ENCODE peak calls at places on chromosomes 4 and X, in five cellular contexts. K is tibial nerve, G is tibial artery, I is heart left ventricle, H is mucosa of descending colon. E is an unnamed sample. For H3K4me1, the result is how much of the 10 kb centered on the place peaks cover.

GRCh38 chr4:63937961-63938360 is 471.3 kb downstream of the TECRL start:
- DNase-seq in I (peak), H (peak), G (no peak), K (no peak), E (no peak)

GRCh38 chr4:3330682-3331081 is 37.9 kb downstream of the RGS12 start:
- DNase-seq in G (no peak), K (no peak), H (no peak), I (no peak), E (no peak)

GRCh38 chr4:125679989-125680388 is 365.2 kb downstream of the FAT4 start:
- DNase-seq in I (no peak), G (no peak), K (no peak), H (no peak), E (no peak)

GRCh38 chr4:110197421-110198398 is 705 bp downstream of the ELOVL6 start:
- DNase-seq in I (peak), K (peak), H (peak), G (peak), E (peak)

GRCh38 chr4:140373328-140374129 is at the start of gene SCOC:
- DNase-seq in G (peak), H (peak), I (peak), K (peak), E (peak)

GRCh38 chrX:19579485-19579884 is 64.2 kb upstream of the MAP3K15 start:
- DNase-seq in G (no peak), I (no peak), H (no peak), K (no peak), E (no peak)

GRCh38 chrX:119981286-119982070 is 37.9 kb upstream of the NKAP start:
- DNase-seq in G (no peak), K (no peak), H (peak), I (no peak), E (peak)

GRCh38 chr4:7650606-7651400 is 216.1 kb upstream of the PSAPL1 start:
- DNase-seq in I (no peak), H (no peak), G (peak), K (peak), E (no peak)

GRCh38 chr4:37244583-37245390 is at the start of gene NWD2:
- DNase-seq in G (no peak), K (no peak), H (peak), I (no peak), E (peak)

GRCh38 chrX:107902721-107903120 is 77.1 kb downstream of the MID2 start:
- DNase-seq in H (no peak), G (no peak), I (no peak), K (no peak), E (no peak)

GRCh38 chr4:19301527-19301926 is 950.2 kb upstream of the SLIT2 start:
- DNase-seq in I (no peak), H (no peak), G (no peak), K (no peak), E (peak)

GRCh38 chr4:88010921-88011320 is 3.5 kb downstream of the PKD2 start:
- DNase-seq in I (no peak), K (no peak), H (no peak), G (no peak), E (no peak)
- H3K4me1 ChIP-seq in I (under half), K (under half), H (under half), G (half or more), E (under half)

DNA sequence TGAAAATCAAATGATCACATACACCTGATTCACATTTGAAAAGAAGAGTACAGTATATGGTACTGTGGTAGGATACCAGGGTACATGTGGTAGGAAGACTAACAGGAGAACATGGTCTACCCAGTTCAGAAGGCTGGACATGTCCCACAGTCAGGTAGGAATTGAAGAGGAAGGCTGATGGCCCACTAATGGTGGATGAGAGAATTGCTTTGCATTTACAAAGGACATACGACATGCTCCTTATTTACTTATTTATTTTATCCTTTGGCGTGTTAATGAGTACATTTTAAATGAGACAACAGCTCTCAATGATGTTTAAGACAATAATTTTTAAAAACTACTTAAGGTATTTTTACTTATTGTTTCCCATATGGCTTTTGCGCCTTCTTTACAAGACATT is 106.7 kb upstream of the BMP2K start:
- DNase-seq in K (no peak), G (no peak), H (no peak), I (no peak), E (no peak)
- TF ChIP-seq CTCF in K (no peak), G (no peak), H (no peak), I (no peak), E (peak)

DNA sequence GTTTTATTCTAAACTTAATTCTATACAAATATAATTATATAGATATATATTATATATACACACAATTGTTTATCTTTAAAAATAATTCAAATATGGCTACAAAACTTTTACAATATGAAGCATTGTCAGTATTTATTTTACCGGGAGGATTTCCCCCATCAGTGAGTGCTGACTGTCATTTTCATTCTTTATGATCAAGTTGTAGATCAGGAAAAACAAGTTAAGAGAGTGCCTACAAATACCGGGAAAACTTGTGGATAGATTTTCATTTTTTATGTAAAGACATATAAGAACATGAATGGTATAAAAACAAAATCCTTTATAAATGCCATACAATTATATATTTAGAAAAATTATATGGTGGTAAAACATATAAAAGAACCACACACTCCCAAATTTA is 37.8 kb downstream of the CLCN3 start:
- DNase-seq in H (no peak), I (no peak), K (no peak), G (no peak), E (no peak)
- H3K4me3 ChIP-seq in H (no peak), I (no peak), K (no peak), G (no peak), E (no peak)

DNA sequence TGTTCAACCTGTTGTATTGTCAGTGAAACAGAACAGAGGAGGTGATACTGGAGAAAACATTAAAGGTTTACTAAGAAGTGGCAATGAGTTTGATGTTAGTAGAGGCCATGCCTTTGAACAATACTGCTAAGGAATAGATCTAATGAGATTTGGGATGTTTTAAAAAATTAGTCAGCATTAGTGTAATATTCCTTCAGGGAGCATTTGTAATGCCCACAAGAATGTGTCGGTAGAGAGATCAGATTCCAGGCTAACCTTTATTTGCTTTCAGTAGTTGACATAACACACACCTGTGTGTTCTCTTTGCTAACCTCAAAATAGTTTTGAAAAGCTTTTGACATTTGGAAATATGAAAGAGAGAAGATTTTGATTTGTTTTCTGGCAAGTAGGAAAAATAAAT is 328.8 kb downstream of the BMPR1B start:
- DNase-seq in H (no peak), I (no peak), G (no peak), K (no peak), E (no peak)
- H3K4me1 ChIP-seq in H (under half), I (under half), G (under half), K (under half), E (under half)

GRCh38 chrX:27599928-27600327 is 9.8 kb downstream of the DCAF8L2 start:
- DNase-seq in I (no peak), G (no peak), K (no peak), H (no peak), E (no peak)
- TF ChIP-seq CTCF in I (no peak), G (no peak), K (no peak), H (no peak), E (no peak)

DNA sequence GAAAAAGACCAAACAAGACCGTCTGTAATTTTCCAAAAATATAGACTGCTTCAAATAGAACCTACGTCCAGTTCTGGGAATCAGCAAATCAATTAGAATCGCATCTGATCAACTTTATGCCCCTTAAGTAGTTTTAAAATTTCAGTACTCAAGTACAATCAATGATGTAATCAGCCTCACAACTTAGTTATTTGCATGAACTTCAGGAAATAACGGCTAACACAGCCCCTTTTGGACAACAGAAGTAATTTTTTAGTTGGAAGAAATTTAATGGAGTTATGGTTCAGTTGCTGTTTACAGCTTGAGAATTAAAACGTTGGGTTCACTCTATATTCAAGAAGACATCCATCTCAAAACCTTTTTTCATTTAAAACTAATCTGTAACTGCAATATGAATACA is 1.1 kb downstream of the TAPT1 start:
- DNase-seq in G (no peak), I (no peak), H (no peak), K (no peak), E (no peak)
- H3K4me3 ChIP-seq in G (peak), I (peak), H (peak), K (peak), E (peak)

DNA sequence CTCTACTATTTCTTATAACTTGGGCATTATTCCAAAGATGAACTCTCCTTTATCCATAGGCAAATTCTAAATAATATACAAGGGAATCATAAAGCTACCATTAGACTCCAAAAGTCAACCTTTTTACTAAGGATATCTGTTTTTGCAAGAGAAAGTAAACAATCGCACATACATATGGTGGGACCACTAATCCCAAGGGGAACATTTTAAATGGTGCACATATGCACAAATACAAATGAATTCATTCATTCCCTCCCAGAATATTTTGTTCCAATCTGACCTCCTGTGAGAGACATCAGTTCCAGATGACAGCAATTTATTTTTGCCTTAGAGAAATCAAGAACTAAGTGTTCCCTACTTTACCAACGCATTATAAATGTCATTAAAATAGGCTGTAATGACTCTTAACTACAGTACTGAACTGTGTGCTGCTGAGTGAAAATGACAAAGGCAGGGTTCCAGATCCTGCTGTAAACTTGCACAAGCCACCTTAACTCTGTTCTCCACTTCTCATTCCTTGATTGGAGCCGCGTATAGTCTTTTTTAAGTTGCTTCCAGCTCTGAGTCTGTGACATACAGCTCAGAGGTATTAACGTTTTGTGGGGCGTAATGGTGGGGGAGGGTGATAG is 2.0 kb downstream of the DHX15 start:
- DNase-seq in G (no peak), H (no peak), I (no peak), K (no peak), E (no peak)
- H3K4me1 ChIP-seq in G (under half), H (under half), I (half or more), K (under half), E (under half)

DNA sequence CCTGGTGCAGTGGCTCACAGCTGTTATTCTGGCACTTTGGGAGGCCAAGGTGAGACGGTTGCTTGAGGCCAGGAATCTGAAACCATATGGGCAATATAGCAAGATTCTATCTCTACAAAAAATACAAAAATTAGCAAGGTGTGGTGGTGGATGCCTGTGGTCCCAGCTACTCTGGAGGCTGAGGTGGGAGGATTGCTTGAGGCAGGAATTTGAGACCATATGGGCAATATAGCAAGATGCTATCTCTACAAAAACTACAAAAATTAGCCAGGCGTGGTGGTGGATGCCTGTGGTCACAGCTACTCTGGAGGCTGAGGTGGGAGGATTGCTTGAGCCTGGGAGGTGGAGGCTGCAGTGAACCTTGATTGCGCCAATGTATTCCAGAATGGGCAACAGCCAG is 2.3 kb downstream of the ADGRG4 start:
- DNase-seq in K (no peak), I (no peak), H (no peak), G (no peak), E (no peak)
- TF ChIP-seq CTCF in K (no peak), I (no peak), H (no peak), G (no peak), E (no peak)

GRCh38 chr4:98816816-98817215 is 112.1 kb downstream of the EIF4E start:
- DNase-seq in I (no peak), H (no peak), K (no peak), G (no peak), E (peak)
- H3K4me3 ChIP-seq in I (no peak), H (no peak), K (no peak), G (no peak), E (no peak)